ENCODE peak calls at places on chromosomes 5 and 9, in four cellular contexts. Y, C, S and P are unnamed samples.

GRCh38 chr9:77939149-77939668 is 92.4 kb downstream of the GNAQ start:
- DNase-seq in Y (no peak), C (no peak), S (no peak), P (peak; percentile 53)

GRCh38 chr9:68780735-68781134 is 75.7 kb downstream of the PIP5K1B start:
- DNase-seq in Y (no peak), C (no peak), S (no peak), P (peak; percentile 25)

GRCh38 chr5:24289582-24289981 is 355.2 kb downstream of the CDH10 start:
- DNase-seq in Y (no peak), C (no peak), S (no peak), P (no peak)

GRCh38 chr5:174724484-174725260 is at the start of gene MSX2:
- DNase-seq in Y (peak; percentile 64), C (peak; percentile 86), S (peak; percentile 80), P (peak; percentile 79)

GRCh38 chr9:10272830-10273229 is 340.0 kb downstream of the PTPRD start:
- DNase-seq in Y (no peak), C (no peak), S (no peak), P (no peak)

GRCh38 chr9:69089491-69089890 is 53.9 kb downstream of the FXN start:
- DNase-seq in Y (no peak), C (no peak), S (no peak), P (no peak)

GRCh38 chr9:95078934-95079333 is 238.6 kb downstream of the FANCC start:
- DNase-seq in Y (no peak), C (no peak), S (no peak), P (no peak)

GRCh38 chr5:20245432-20245974 is 257.5 kb upstream of the CDH18 start:
- DNase-seq in Y (no peak), C (no peak), S (no peak), P (no peak)

GRCh38 chr9:74821636-74822035 is 66.1 kb downstream of the TRPM6 start:
- DNase-seq in Y (no peak), C (no peak), S (no peak), P (no peak)

GRCh38 chr5:100667021-100667671 is 132.0 kb downstream of the FAM174A start:
- DNase-seq in Y (no peak), C (no peak), S (no peak), P (peak; percentile 86)

GRCh38 chr5:169914766-169915165 is 65.5 kb downstream of the INSYN2B start:
- DNase-seq in Y (no peak), C (peak; percentile 28), S (no peak), P (peak; percentile 88)

GRCh38 chr9:96654450-96655197 is 493 bp downstream of the PRXL2C start:
- DNase-seq in Y (peak; percentile 42), C (peak; percentile 89), S (peak; percentile 54), P (peak; percentile 90)

GRCh38 chr9:130029223-130029583 is 13.8 kb downstream of the FNBP1 start:
- DNase-seq in Y (no peak), C (no peak), S (no peak), P (no peak)

GRCh38 chr9:113519401-113520108 is 56.0 kb downstream of the RGS3 start:
- DNase-seq in Y (no peak), C (no peak), S (no peak), P (no peak)

GRCh38 chr9:107749787-107750444 is 260.3 kb upstream of the KLF4 start:
- DNase-seq in Y (peak; percentile 85), C (peak; percentile 81), S (peak; percentile 85), P (peak; percentile 94)

GRCh38 chr5:160271396-160271795 is 41.0 kb downstream of the CCNJL start:
- DNase-seq in Y (no peak), C (no peak), S (no peak), P (no peak)

GRCh38 chr5:62920856-62921255 is 342.2 kb downstream of the LRRC70 start:
- DNase-seq in Y (no peak), C (no peak), S (no peak), P (peak; percentile 80)

GRCh38 chr9:124675261-124676158 is 95.6 kb downstream of the NR6A1 start:
- DNase-seq in Y (no peak), C (no peak), S (no peak), P (no peak)

GRCh38 chr5:155290937-155291336 is 277.4 kb downstream of the KIF4B start:
- DNase-seq in Y (no peak), C (no peak), S (no peak), P (no peak)

GRCh38 chr5:40223884-40224402 is 455.8 kb upstream of the PTGER4 start:
- DNase-seq in Y (peak; percentile 81), C (no peak), S (no peak), P (peak; percentile 68)

GRCh38 chr9:14434971-14435718 is 121.2 kb upstream of the NFIB start:
- DNase-seq in Y (no peak), C (no peak), S (no peak), P (no peak)

GRCh38 chr9:14437336-14438231 is 123.6 kb upstream of the NFIB start:
- DNase-seq in Y (no peak), C (peak; percentile 23), S (no peak), P (no peak)

GRCh38 chr9:14433841-14434511 is 120.0 kb upstream of the NFIB start:
- DNase-seq in Y (peak; percentile 23), C (peak; percentile 27), S (peak; percentile 56), P (peak; percentile 86)

GRCh38 chr9:14435871-14436270 is 121.9 kb upstream of the NFIB start:
- DNase-seq in Y (no peak), C (no peak), S (no peak), P (no peak)

DNA sequence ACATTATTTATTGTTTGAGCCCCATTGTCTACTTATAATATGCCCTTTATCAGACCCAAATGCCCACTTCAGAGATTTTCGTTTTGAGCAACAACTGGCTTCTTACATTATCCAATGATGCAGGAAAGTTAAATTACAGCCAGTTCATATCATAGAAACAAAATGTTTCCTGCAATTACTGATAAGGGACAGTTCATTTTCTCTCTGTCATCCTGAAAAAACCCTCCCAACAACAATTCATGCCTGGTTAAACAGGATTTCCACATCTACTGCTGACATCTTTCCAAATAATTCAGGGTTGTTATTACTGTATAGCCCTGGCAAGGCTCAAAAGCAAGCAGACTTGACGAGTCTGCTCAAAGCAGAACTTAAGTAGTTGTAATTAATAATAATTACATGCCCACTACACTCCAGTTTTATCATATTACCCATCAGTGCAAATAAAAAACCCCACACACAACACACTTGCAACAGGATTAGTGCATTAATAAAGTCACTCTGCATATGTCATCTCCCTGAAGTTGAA is 119.4 kb upstream of the NFIB start:
- DNase-seq in Y (no peak), C (no peak), S (no peak), P (peak; percentile 23)
- H3K4me3 ChIP-seq in Y (no peak overlapping the region), C (no peak overlapping the region), S (no peak overlapping the region), P (no peak overlapping the region)

GRCh38 chr9:118829334-118829733 is 539.9 kb downstream of the BRINP1 start:
- DNase-seq in Y (no peak), C (no peak), S (no peak), P (peak; percentile 2)
- TF ChIP-seq CTCF in Y (no peak), C (peak; percentile 22), S (no peak), P (no peak)

DNA sequence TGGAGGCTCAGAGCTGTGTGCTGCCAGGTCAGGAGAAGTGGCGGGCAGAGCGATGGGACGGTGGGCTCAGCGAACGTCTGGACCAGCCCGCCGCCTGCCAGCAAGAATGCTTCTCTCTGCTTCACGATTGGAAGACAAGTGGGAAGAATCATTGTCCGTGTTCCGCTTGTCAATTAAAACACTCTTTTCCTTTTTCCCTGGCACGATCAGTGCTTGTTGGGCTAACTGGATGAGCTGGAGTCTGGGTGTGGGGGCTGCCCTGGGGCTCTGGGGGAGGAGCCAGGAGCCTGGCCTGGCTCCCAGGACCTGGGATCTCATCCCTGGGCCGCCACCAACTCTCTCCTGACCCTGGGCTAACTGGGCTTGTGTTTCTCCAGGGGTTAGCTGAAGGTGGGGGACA is 1.7 kb downstream of the COL5A1 start:
- DNase-seq in Y (no peak), C (no peak), S (no peak), P (peak; percentile 42)
- H3K4me3 ChIP-seq in Y (peak overlapping the region; percentile 85), C (peak overlapping the region; percentile 64), S (no peak overlapping the region), P (peak overlapping the region; percentile 85)

GRCh38 chr5:171226096-171226495 is 83.0 kb upstream of the TLX3 start:
- DNase-seq in Y (no peak), C (no peak), S (no peak), P (peak; percentile 42)
- TF ChIP-seq CTCF in Y (peak; percentile 45), C (no peak), S (peak; percentile 40), P (peak; percentile 60)

DNA sequence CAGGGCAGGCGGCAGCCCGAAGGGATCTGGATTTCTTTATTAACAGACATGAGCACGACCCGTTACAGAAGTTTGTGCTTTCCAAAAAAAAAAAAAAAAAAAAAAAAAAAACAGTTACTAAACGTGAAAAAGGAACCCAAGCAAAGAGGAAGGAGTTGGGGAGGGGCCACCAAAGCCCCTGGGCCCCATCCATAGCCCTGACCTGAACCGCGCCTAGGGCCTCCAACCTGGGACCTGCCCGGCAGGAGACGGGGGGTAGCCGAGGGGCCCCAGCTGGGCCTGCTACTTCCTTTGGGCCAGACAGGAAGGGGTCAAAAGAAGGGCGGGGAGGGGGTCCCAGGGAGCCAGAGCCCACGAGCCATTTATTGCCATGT is 10.0 kb downstream of the PRR7 start:
- DNase-seq in Y (no peak), C (no peak), S (no peak), P (no peak)
- H3K4me3 ChIP-seq in Y (no peak overlapping the region), C (no peak overlapping the region), S (no peak overlapping the region), P (no peak overlapping the region)

GRCh38 chr9:29826421-29826820 is 2253.1 kb upstream of the C9orf72 start:
- DNase-seq in Y (no peak), C (no peak), S (no peak), P (no peak)

DNA sequence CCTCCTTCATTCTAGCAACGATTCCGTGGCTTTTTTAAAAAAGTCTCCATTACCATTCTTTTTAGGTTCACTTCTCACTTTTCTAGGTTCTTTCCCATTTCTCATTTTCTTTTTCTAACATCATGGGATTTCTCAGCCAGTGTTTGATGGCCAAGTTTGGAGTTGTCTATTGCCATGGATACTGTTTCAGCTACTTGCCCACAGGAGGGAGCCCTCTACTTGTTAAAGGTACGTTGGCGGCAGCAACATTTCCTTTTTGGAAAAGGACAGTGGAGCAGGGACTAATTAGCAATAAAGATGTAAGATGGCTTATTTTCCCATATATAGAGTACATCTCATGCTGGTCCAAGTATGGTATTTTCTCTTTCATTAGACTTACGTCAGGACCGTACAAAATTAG is 2257.5 kb upstream of the C9orf72 start:
- DNase-seq in Y (no peak), C (no peak), S (peak; percentile 24), P (peak; percentile 77)
- TF ChIP-seq CTCF in Y (peak; percentile 20), C (no peak), S (peak; percentile 66), P (peak; percentile 79)